ENCODE peak calls at places on chromosomes 7 and 10, in seven cellular contexts. One of them, this sample, is unnamed.
A peak's percentile ranks its signal among the peaks of the same experiment; 100 is the strongest.

GRCh38 chr7:105512926-105513526 is 9.0 kb downstream of the PUS7 start:
- DNase-seq in bronchial epithelial cell: no peak
- DNase-seq in tibial artery: no peak
- DNase-seq in endodermal cell: no peak
- DNase-seq in Peyer's patch: no peak
- DNase-seq in GM23338: no peak
- DNase-seq in fibroblast of lung: no peak
- DNase-seq in this sample: no peak

GRCh38 chr7:116306409-116307048 is 96.2 kb downstream of the TES start:
- DNase-seq in bronchial epithelial cell: no peak
- DNase-seq in tibial artery: no peak
- DNase-seq in endodermal cell: no peak
- DNase-seq in Peyer's patch: no peak
- DNase-seq in GM23338: no peak
- DNase-seq in fibroblast of lung: no peak
- DNase-seq in this sample: no peak

GRCh38 chr10:93352638-93353383 is 129.3 kb downstream of the MYOF start:
- DNase-seq in bronchial epithelial cell: peak; percentile 28
- DNase-seq in tibial artery: no peak
- DNase-seq in endodermal cell: peak; percentile 63
- DNase-seq in Peyer's patch: no peak
- DNase-seq in GM23338: peak; percentile 77
- DNase-seq in fibroblast of lung: peak; percentile 60
- DNase-seq in this sample: peak; percentile 53

GRCh38 chr10:68296833-68297232 is 35.0 kb upstream of the HNRNPH3 start:
- DNase-seq in bronchial epithelial cell: no peak
- DNase-seq in tibial artery: no peak
- DNase-seq in endodermal cell: no peak
- DNase-seq in Peyer's patch: no peak
- DNase-seq in GM23338: no peak
- DNase-seq in fibroblast of lung: no peak
- DNase-seq in this sample: no peak

GRCh38 chr7:1095621-1096155 is 7.8 kb downstream of the GPER1 start:
- DNase-seq in bronchial epithelial cell: no peak
- DNase-seq in tibial artery: peak; percentile 87
- DNase-seq in endodermal cell: no peak
- DNase-seq in Peyer's patch: no peak
- DNase-seq in GM23338: no peak
- DNase-seq in fibroblast of lung: no peak
- DNase-seq in this sample: no peak

GRCh38 chr7:156446990-156447389 is 193.6 kb upstream of the RNF32 start:
- DNase-seq in bronchial epithelial cell: no peak
- DNase-seq in tibial artery: no peak
- DNase-seq in endodermal cell: no peak
- DNase-seq in Peyer's patch: no peak
- DNase-seq in GM23338: no peak
- DNase-seq in fibroblast of lung: no peak
- DNase-seq in this sample: no peak

GRCh38 chr10:11899067-11899876 is 76.1 kb downstream of the PROSER2 start:
- DNase-seq in bronchial epithelial cell: no peak
- DNase-seq in tibial artery: no peak
- DNase-seq in endodermal cell: no peak
- DNase-seq in Peyer's patch: no peak
- DNase-seq in GM23338: no peak
- DNase-seq in fibroblast of lung: no peak
- DNase-seq in this sample: no peak

GRCh38 chr10:114181971-114182370 is 2.8 kb downstream of the TDRD1 start:
- DNase-seq in bronchial epithelial cell: no peak
- DNase-seq in tibial artery: no peak
- DNase-seq in endodermal cell: no peak
- DNase-seq in Peyer's patch: no peak
- DNase-seq in GM23338: no peak
- DNase-seq in fibroblast of lung: no peak
- DNase-seq in this sample: no peak

GRCh38 chr7:78535655-78536054 is 737.1 kb downstream of the PHTF2 start:
- DNase-seq in bronchial epithelial cell: no peak
- DNase-seq in tibial artery: no peak
- DNase-seq in endodermal cell: no peak
- DNase-seq in Peyer's patch: no peak
- DNase-seq in GM23338: no peak
- DNase-seq in fibroblast of lung: no peak
- DNase-seq in this sample: no peak

GRCh38 chr7:99030951-99031350 is 113.0 kb downstream of the SMURF1 start:
- DNase-seq in bronchial epithelial cell: no peak
- DNase-seq in tibial artery: peak; percentile 91
- DNase-seq in endodermal cell: no peak
- DNase-seq in Peyer's patch: no peak
- DNase-seq in GM23338: no peak
- DNase-seq in fibroblast of lung: no peak
- DNase-seq in this sample: no peak

GRCh38 chr10:72134785-72135765 is 46.7 kb upstream of the SPOCK2 start:
- DNase-seq in bronchial epithelial cell: no peak
- DNase-seq in tibial artery: no peak
- DNase-seq in endodermal cell: no peak
- DNase-seq in Peyer's patch: no peak
- DNase-seq in GM23338: no peak
- DNase-seq in fibroblast of lung: no peak
- DNase-seq in this sample: no peak

GRCh38 chr10:119494224-119495060 is 48.1 kb downstream of the RGS10 start:
- DNase-seq in bronchial epithelial cell: peak; percentile 30
- DNase-seq in tibial artery: no peak
- DNase-seq in endodermal cell: no peak
- DNase-seq in Peyer's patch: no peak
- DNase-seq in GM23338: no peak
- DNase-seq in fibroblast of lung: peak; percentile 71
- DNase-seq in this sample: no peak

GRCh38 chr10:103696411-103697145 is 158.8 kb downstream of the SH3PXD2A start:
- DNase-seq in bronchial epithelial cell: peak; percentile 95
- DNase-seq in tibial artery: peak; percentile 87
- DNase-seq in endodermal cell: peak; percentile 88
- DNase-seq in Peyer's patch: peak; percentile 41
- DNase-seq in GM23338: peak; percentile 82
- DNase-seq in fibroblast of lung: peak; percentile 84
- DNase-seq in this sample: no peak

GRCh38 chr7:3897430-3898385 is 596.7 kb downstream of the SDK1 start:
- DNase-seq in bronchial epithelial cell: peak; percentile 43
- DNase-seq in tibial artery: no peak
- DNase-seq in endodermal cell: peak; percentile 56
- DNase-seq in Peyer's patch: peak; percentile 34
- DNase-seq in GM23338: peak; percentile 64
- DNase-seq in fibroblast of lung: peak; percentile 78
- DNase-seq in this sample: no peak

GRCh38 chr10:48573045-48573444 is 31.8 kb downstream of the ARHGAP22 start:
- DNase-seq in bronchial epithelial cell: no peak
- DNase-seq in tibial artery: no peak
- DNase-seq in endodermal cell: peak; percentile 3
- DNase-seq in Peyer's patch: no peak
- DNase-seq in GM23338: no peak
- DNase-seq in fibroblast of lung: no peak
- DNase-seq in this sample: no peak

GRCh38 chr10:75304740-75305380 is 69.1 kb upstream of the COMTD1 start:
- DNase-seq in bronchial epithelial cell: peak; percentile 29
- DNase-seq in tibial artery: no peak
- DNase-seq in endodermal cell: no peak
- DNase-seq in Peyer's patch: no peak
- DNase-seq in GM23338: no peak
- DNase-seq in fibroblast of lung: peak; percentile 45
- DNase-seq in this sample: no peak
- H3K27me3 ChIP-seq in bronchial epithelial cell: no peaks in the 10 kb centered on the region
- H3K27me3 ChIP-seq in tibial artery: no peaks in the 10 kb centered on the region
- H3K27me3 ChIP-seq in endodermal cell: no peaks in the 10 kb centered on the region
- H3K27me3 ChIP-seq in Peyer's patch: no peaks in the 10 kb centered on the region
- H3K27me3 ChIP-seq in GM23338: no peaks in the 10 kb centered on the region
- H3K27me3 ChIP-seq in fibroblast of lung: no peaks in the 10 kb centered on the region
- H3K27me3 ChIP-seq in this sample: no peaks in the 10 kb centered on the region

GRCh38 chr10:123136221-123136805 is 543 bp downstream of the HMX3 start:
- DNase-seq in bronchial epithelial cell: no peak
- DNase-seq in tibial artery: no peak
- DNase-seq in endodermal cell: no peak
- DNase-seq in Peyer's patch: no peak
- DNase-seq in GM23338: peak; percentile 22
- DNase-seq in fibroblast of lung: no peak
- DNase-seq in this sample: no peak
- H3K27me3 ChIP-seq in bronchial epithelial cell: peaks cover 85% of the 10 kb centered on the region
- H3K27me3 ChIP-seq in tibial artery: peaks cover 7% of the 10 kb centered on the region
- H3K27me3 ChIP-seq in endodermal cell: peaks cover 100% of the 10 kb centered on the region
- H3K27me3 ChIP-seq in Peyer's patch: peaks cover 90% of the 10 kb centered on the region
- H3K27me3 ChIP-seq in GM23338: peaks cover 100% of the 10 kb centered on the region
- H3K27me3 ChIP-seq in fibroblast of lung: peaks cover 90% of the 10 kb centered on the region
- H3K27me3 ChIP-seq in this sample: peaks cover 53% of the 10 kb centered on the region

GRCh38 chr7:2632717-2633537 is 1.1 kb downstream of the TTYH3 start:
- DNase-seq in bronchial epithelial cell: peak; percentile 73
- DNase-seq in tibial artery: peak; percentile 90
- DNase-seq in endodermal cell: peak; percentile 84
- DNase-seq in Peyer's patch: peak; percentile 61
- DNase-seq in GM23338: no peak
- DNase-seq in fibroblast of lung: peak; percentile 49
- DNase-seq in this sample: peak; percentile 26
- H3K27me3 ChIP-seq in bronchial epithelial cell: no peaks in the 10 kb centered on the region
- H3K27me3 ChIP-seq in tibial artery: no peaks in the 10 kb centered on the region
- H3K27me3 ChIP-seq in endodermal cell: no peaks in the 10 kb centered on the region
- H3K27me3 ChIP-seq in Peyer's patch: no peaks in the 10 kb centered on the region
- H3K27me3 ChIP-seq in GM23338: no peaks in the 10 kb centered on the region
- H3K27me3 ChIP-seq in fibroblast of lung: no peaks in the 10 kb centered on the region
- H3K27me3 ChIP-seq in this sample: no peaks in the 10 kb centered on the region

GRCh38 chr7:155407799-155408198 is 50.1 kb upstream of the EN2 start:
- DNase-seq in bronchial epithelial cell: no peak
- DNase-seq in tibial artery: no peak
- DNase-seq in endodermal cell: no peak
- DNase-seq in Peyer's patch: no peak
- DNase-seq in GM23338: no peak
- DNase-seq in fibroblast of lung: no peak
- DNase-seq in this sample: no peak
- H3K27me3 ChIP-seq in bronchial epithelial cell: no peaks in the 10 kb centered on the region
- H3K27me3 ChIP-seq in tibial artery: no peaks in the 10 kb centered on the region
- H3K27me3 ChIP-seq in endodermal cell: peaks cover 11% of the 10 kb centered on the region
- H3K27me3 ChIP-seq in Peyer's patch: no peaks in the 10 kb centered on the region
- H3K27me3 ChIP-seq in GM23338: no peaks in the 10 kb centered on the region
- H3K27me3 ChIP-seq in fibroblast of lung: no peaks in the 10 kb centered on the region
- H3K27me3 ChIP-seq in this sample: no peaks in the 10 kb centered on the region

This sample was measured in naive thymus-derived CD4-positive, alpha-beta T cell.